ENCODE peak calls at places on chromosomes 12 and 14, in five cellular contexts. M is psoas muscle; H is T47D; C is stimulated activated CD4-positive, alpha-beta T cell treated with anti-CD3 and anti-CD28 coated beads, Interleukin-15, amount 100 ng/mL, for 1 hour; I is CD4-positive, alpha-beta T cell. Q is an unnamed sample.

GRCh38 chr12:32504626-32505025 is 105.3 kb downstream of the FGD4 start:
- DNase-seq in I (no peak), H (no peak), M (no peak), C (no peak), Q (no peak)

GRCh38 chr14:67734675-67735074 is 33.0 kb downstream of the RDH12 start:
- DNase-seq in C (no peak), I (no peak), H (no peak), M (no peak), Q (no peak)

GRCh38 chr12:2902287-2902880 is 11.7 kb downstream of the TULP3 start:
- DNase-seq in M (no peak), I (no peak), C (no peak), H (no peak), Q (peak; percentile 26)

GRCh38 chr12:82359115-82359478 is 768 bp downstream of the METTL25 start:
- DNase-seq in I (no peak), H (no peak), M (peak; percentile 50), C (no peak), Q (peak; percentile 36)

GRCh38 chr14:101639257-101639833 is 78.0 kb downstream of the DIO3 start:
- DNase-seq in I (no peak), H (no peak), C (no peak), M (no peak), Q (no peak)

GRCh38 chr14:31510222-31510621 is 22.4 kb upstream of the GPR33 start:
- DNase-seq in I (no peak), C (no peak), H (peak; percentile 52), M (no peak), Q (no peak)

GRCh38 chr14:61451891-61452400 is 130.6 kb downstream of the PRKCH start:
- DNase-seq in C (no peak), M (no peak), H (no peak), I (no peak), Q (no peak)

GRCh38 chr12:12333407-12333831 is 16.6 kb downstream of the MANSC1 start:
- DNase-seq in H (no peak), M (no peak), C (no peak), I (no peak), Q (no peak)

GRCh38 chr12:3820122-3820521 is 53.1 kb downstream of the PARP11 start:
- DNase-seq in C (no peak), M (no peak), I (no peak), H (no peak), Q (no peak)

GRCh38 chr14:99342204-99342603 is 70.2 kb upstream of the BCL11B start:
- DNase-seq in C (no peak), M (no peak), H (no peak), I (no peak), Q (no peak)

GRCh38 chr12:112961074-112961473 is 17.2 kb upstream of the OAS2 start:
- DNase-seq in C (no peak), M (no peak), I (no peak), H (peak; percentile 52), Q (no peak)

GRCh38 chr12:68786929-68787328 is 21.0 kb upstream of the MDM2 start:
- DNase-seq in I (no peak), C (no peak), H (peak; percentile 70), M (no peak), Q (no peak)

GRCh38 chr12:32240833-32241232 is 134.2 kb downstream of the BICD1 start:
- DNase-seq in I (no peak), H (no peak), M (no peak), C (no peak), Q (no peak)

GRCh38 chr12:64392221-64392620 is 1.7 kb upstream of the C12orf56 start:
- DNase-seq in M (no peak), I (no peak), C (no peak), H (peak; percentile 76), Q (no peak)

GRCh38 chr12:72872488-72872887 is 600.3 kb downstream of the TRHDE start:
- DNase-seq in M (no peak), C (no peak), H (peak; percentile 20), I (no peak), Q (no peak)

GRCh38 chr12:2339022-2339431 is 286.2 kb downstream of the CACNA1C start:
- DNase-seq in M (no peak), I (no peak), H (no peak), C (no peak), Q (no peak)

GRCh38 chr14:34794217-34794616 is 79.8 kb upstream of the CFL2 start:
- DNase-seq in M (no peak), I (no peak), H (no peak), C (no peak), Q (no peak)

GRCh38 chr12:2395352-2395977 is 342.7 kb downstream of the CACNA1C start:
- DNase-seq in H (peak; percentile 62), I (no peak), C (no peak), M (peak; percentile 61), Q (no peak)

GRCh38 chr14:92225731-92226130 is 97.2 kb upstream of the SLC24A4 start:
- DNase-seq in I (no peak), C (no peak), H (no peak), M (no peak), Q (no peak)

GRCh38 chr12:14774074-14774943 is 29.0 kb downstream of the WBP11 start:
- DNase-seq in I (peak; percentile 83), M (peak; percentile 97), H (peak; percentile 95), C (peak; percentile 73), Q (peak; percentile 98)

GRCh38 chr14:105199093-105199492 is 18.0 kb upstream of the NUDT14 start:
- DNase-seq in I (no peak), C (no peak), H (no peak), M (no peak), Q (no peak)

GRCh38 chr14:75559451-75560187 is 18.8 kb upstream of the FLVCR2 start:
- DNase-seq in I (no peak), C (no peak), M (no peak), H (no peak), Q (no peak)

GRCh38 chr14:106372870-106373657 is 846.7 kb downstream of the TMEM121 start:
- DNase-seq in H (peak; percentile 76), I (peak; percentile 84), M (peak; percentile 50), C (peak; percentile 63), Q (no peak)

GRCh38 chr12:78284417-78284816 is 453.7 kb downstream of the NAV3 start:
- DNase-seq in C (no peak), M (no peak), I (no peak), H (no peak), Q (no peak)

GRCh38 chr14:82724296-82724695 is 1190.6 kb upstream of the SEL1L start:
- DNase-seq in M (no peak), C (no peak), I (no peak), H (no peak), Q (no peak)